ENCODE peak calls at places on chromosome 13, in four cellular contexts. T is mucosa of descending colon, H is cardiac muscle cell, Y is progenitor cell of endocrine pancreas. Z is an unnamed sample.

GRCh38 chr13:73585236-73585635 is 526.4 kb downstream of the KLF5 start:
- DNase-seq in H (no peak), T (no peak), Y (no peak), Z (no peak)

GRCh38 chr13:41942462-41943094 is 18.3 kb downstream of the VWA8 start:
- DNase-seq in Y (no peak), T (no peak), H (peak; percentile 39), Z (no peak)

GRCh38 chr13:105608132-105608531 is 927.3 kb downstream of the EFNB2 start:
- DNase-seq in Y (no peak), H (no peak), T (no peak), Z (no peak)

GRCh38 chr13:105670179-105671015 is 865.1 kb downstream of the EFNB2 start:
- DNase-seq in T (no peak), H (no peak), Y (no peak), Z (no peak)

GRCh38 chr13:110651726-110652230 is 36.4 kb downstream of the NAXD start:
- DNase-seq in T (no peak), H (no peak), Y (no peak), Z (no peak)

GRCh38 chr13:99847318-99847750 is 124.2 kb downstream of the ZIC5 start:
- DNase-seq in Y (no peak), H (no peak), T (no peak), Z (no peak)

GRCh38 chr13:110126391-110126961 is 180.5 kb downstream of the COL4A1 start:
- DNase-seq in Y (no peak), T (no peak), H (peak; percentile 70), Z (no peak)

GRCh38 chr13:27783111-27783510 is 9.2 kb upstream of the GSX1 start:
- DNase-seq in T (no peak), H (peak; percentile 51), Y (no peak), Z (no peak)

GRCh38 chr13:24931450-24932217 is 164.3 kb upstream of the PABPC3 start:
- DNase-seq in Y (no peak), T (no peak), H (peak; percentile 3), Z (no peak)

GRCh38 chr13:89267734-89268133 is 1596.6 kb downstream of the SLITRK5 start:
- DNase-seq in H (no peak), T (no peak), Y (no peak), Z (no peak)

GRCh38 chr13:33318744-33319143 is 33.2 kb upstream of the STARD13 start:
- DNase-seq in Y (no peak), H (no peak), T (no peak), Z (no peak)

GRCh38 chr13:112346173-112346898 is 29.8 kb upstream of the SPACA7 start:
- DNase-seq in Y (no peak), H (peak; percentile 43), T (no peak), Z (no peak)

GRCh38 chr13:106145997-106146864 is 389.2 kb downstream of the EFNB2 start:
- DNase-seq in T (no peak), Y (no peak), H (peak; percentile 63), Z (no peak)

GRCh38 chr13:63455938-63456337 is 2040.3 kb upstream of the PCDH20 start:
- DNase-seq in H (no peak), T (no peak), Y (no peak), Z (no peak)

GRCh38 chr13:24668955-24669354 is 11.3 kb upstream of the ATP12A start:
- DNase-seq in T (peak; percentile 91), H (no peak), Y (no peak), Z (no peak)

GRCh38 chr13:34464011-34464410 is 478.1 kb upstream of the NBEA start:
- DNase-seq in T (no peak), Y (no peak), H (no peak), Z (no peak)

Z was measured in stomach.